ENCODE peak calls at places on chromosomes 2 and 18, in four cellular contexts. S is HepG2, I is foreskin keratinocyte, T is mesothelial cell of epicardium. N is an unnamed sample.

GRCh38 chr18:26190506-26190905 is 35.7 kb upstream of the TAF4B start:
- DNase-seq in S (no peak), I (no peak), T (no peak), N (no peak)

GRCh38 chr2:53874401-53874950 is 14.7 kb upstream of the GPR75 start:
- DNase-seq in S (no peak), I (no peak), T (no peak), N (no peak)

GRCh38 chr2:192194065-192194865 is 468 bp downstream of the TMEFF2 start:
- DNase-seq in S (no peak), I (no peak), T (peak; percentile 62), N (peak; percentile 70)

GRCh38 chr2:154240921-154241379 is 369.2 kb downstream of the GALNT13 start:
- DNase-seq in S (no peak), I (no peak), T (no peak), N (no peak)

GRCh38 chr2:26043862-26044736 is 10.2 kb downstream of the RAB10 start:
- DNase-seq in S (peak; percentile 54), I (no peak), T (no peak), N (no peak)

GRCh38 chr18:1018211-1018651 is 113.6 kb downstream of the ADCYAP1 start:
- DNase-seq in S (no peak), I (no peak), T (no peak), N (no peak)

GRCh38 chr18:9775172-9775571 is 67.1 kb downstream of the RAB31 start:
- DNase-seq in S (no peak), I (no peak), T (no peak), N (no peak)

GRCh38 chr2:220228310-220229006 is 601.0 kb downstream of the SLC4A3 start:
- DNase-seq in S (peak; percentile 27), I (peak; percentile 60), T (no peak), N (no peak)

GRCh38 chr2:100814453-100814852 is 5.5 kb upstream of the NPAS2 start:
- DNase-seq in S (peak; percentile 88), I (no peak), T (no peak), N (no peak)

GRCh38 chr2:219661197-219661954 is 33.9 kb downstream of the SLC4A3 start:
- DNase-seq in S (peak; percentile 24), I (peak; percentile 93), T (no peak), N (no peak)

GRCh38 chr2:165238295-165238694 is 919 bp upstream of the SCN2A start:
- DNase-seq in S (no peak), I (no peak), T (no peak), N (no peak)

GRCh38 chr2:201016859-201017258 is 53.4 kb upstream of the ORC2 start:
- DNase-seq in S (no peak), I (no peak), T (no peak), N (no peak)

GRCh38 chr18:31040982-31041345 is 1.6 kb downstream of the DSC3 start:
- DNase-seq in S (no peak), I (peak; percentile 42), T (peak; percentile 52), N (no peak)

GRCh38 chr2:21288299-21288698 is 164.5 kb downstream of the TDRD15 start:
- DNase-seq in S (no peak), I (no peak), T (no peak), N (no peak)

GRCh38 chr2:40164736-40165502 is 287.0 kb downstream of the SLC8A1 start:
- DNase-seq in S (no peak), I (no peak), T (no peak), N (no peak)

GRCh38 chr2:25362564-25363145 is 20.9 kb upstream of the DNMT3A start:
- DNase-seq in S (no peak), I (no peak), T (no peak), N (no peak)

DNA sequence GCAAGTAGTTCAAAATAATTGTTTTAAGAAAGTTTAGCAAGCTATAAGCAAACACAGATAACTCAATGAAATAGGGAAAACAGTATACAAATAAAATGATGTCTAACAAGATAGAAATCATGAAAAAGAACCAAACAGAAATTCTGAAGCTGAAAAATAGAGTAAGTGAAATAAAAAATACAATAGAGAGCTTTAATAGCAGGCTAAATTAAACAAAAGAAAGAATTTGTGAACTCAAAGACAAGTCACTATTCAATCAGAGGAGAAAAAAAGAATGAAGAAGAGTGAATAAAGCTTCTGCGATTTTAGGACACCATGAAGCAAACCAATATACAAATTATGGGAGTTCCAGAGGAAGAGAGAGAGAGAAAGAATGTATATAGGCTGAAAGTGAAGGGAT is 576.8 kb downstream of the STK39 start:
- DNase-seq in S (no peak), I (no peak), T (no peak), N (no peak)
- TF ChIP-seq CTCF in S (no peak), I (no peak), T (no peak), N (no peak)

GRCh38 chr2:81389203-81389602 is 1084.7 kb upstream of the LRRTM1 start:
- DNase-seq in S (no peak), I (no peak), T (no peak), N (no peak)
- TF ChIP-seq CTCF in S (no peak), I (peak; percentile 36), T (no peak), N (peak; percentile 55)

DNA sequence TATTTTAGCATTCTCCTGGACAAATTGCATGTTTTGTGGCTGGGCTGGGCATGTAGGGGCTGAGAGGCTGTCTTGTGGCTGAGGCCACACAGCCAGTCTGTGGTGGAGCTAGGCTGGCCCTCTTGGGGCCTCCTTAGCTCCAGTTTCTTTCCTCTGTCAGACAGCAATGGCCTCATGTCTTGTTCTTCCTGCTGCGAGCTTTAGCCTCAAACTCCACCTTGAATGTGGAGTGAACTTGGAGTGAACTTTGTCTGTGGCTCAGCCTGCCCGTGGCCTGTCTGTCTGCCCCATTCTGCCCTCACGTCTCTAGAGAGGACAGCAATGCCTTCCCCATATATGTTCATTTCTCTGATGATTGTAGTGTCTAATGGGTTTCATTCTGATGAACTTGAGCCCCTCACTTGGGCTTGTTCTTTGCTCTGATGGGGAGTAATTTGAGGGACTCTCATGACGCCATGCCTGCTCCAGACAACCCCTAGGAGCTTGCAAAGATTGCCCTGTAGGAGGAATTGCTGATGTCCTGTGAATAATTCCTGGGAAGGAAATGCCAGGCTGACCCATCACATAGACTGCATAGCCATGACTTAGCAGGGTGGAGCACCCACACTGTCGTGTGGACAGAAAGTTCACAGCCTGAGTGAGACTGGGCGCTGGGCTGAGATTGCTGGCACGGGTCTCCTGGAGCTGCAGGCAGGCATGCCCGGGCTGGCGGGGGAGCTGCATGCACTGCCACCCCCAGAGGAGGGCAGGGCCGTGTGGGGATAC is 42.6 kb downstream of the ASAP2 start:
- DNase-seq in S (no peak), I (peak; percentile 55), T (no peak), N (no peak)
- TF ChIP-seq CTCF in S (no peak), I (peak; percentile 18), T (no peak), N (no peak)

DNA sequence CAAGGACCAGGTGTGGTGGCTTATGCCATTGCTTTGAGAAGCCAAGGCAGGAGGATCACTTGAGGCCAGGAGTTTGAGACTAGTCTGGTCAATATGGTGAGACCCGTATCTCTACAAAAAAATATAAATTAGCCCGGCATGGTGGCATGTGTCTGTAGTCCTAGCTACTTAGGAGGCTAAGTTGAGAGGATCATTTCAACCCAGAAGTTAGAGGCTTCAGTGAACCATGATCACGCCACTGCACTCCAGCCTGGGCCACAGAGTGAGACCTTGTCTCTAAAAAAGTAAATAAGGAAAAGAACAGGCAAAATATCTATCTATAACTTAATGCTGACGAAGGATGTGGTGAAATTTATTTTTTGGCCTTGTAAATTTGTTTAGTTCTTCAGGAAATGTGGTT is 78.1 kb downstream of the UGGT1 start:
- DNase-seq in S (no peak), I (no peak), T (no peak), N (no peak)
- TF ChIP-seq CTCF in S (no peak), I (no peak), T (no peak), N (no peak)

DNA sequence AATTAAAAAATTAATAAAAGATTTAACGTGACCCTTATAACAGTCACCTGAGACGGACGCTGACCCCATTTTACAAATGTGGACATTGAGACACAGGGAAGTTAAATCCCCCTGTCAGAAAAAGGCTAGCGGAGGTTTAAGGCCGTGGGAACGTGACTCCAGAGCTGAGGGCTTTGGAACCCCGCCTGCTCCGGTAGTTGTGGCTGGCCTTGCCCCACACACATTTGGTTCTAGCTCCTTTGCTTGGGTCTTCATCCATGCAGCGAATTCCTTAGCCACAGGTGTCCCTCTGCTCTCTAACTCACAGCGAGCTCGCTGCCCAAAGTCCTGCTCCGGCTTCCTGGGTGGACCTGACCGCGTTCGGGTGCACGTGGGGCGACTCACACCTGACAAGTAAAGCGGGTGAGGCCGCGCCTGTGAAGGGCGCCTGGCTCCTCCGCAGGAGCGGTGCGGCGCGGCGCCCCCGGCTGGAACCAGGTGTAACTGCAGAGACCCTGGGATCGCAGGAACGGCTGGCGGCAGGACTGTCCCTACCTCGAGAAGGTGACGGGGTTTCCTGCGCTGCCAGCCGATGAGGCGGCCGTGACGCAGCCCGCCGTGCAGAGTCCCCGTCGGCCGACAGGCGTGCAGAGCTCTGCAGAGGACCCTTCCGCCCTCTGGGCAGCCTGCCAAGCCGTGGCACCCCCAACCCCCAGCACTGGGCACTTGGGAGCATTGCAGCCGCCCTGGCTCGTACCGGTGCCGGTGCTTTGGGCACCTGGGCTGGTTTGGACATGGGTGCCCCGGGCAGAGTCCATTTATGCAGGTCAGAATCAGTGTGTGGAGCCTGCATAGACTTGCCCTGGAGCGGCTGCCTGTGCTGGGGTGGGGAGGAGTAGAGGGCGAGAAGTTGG is 2.4 kb upstream of the PROC start:
- DNase-seq in S (no peak), I (peak; percentile 53), T (peak; percentile 76), N (no peak)
- TF ChIP-seq CTCF in S (peak; percentile 65), I (peak; percentile 85), T (peak; percentile 66), N (peak; percentile 78)

DNA sequence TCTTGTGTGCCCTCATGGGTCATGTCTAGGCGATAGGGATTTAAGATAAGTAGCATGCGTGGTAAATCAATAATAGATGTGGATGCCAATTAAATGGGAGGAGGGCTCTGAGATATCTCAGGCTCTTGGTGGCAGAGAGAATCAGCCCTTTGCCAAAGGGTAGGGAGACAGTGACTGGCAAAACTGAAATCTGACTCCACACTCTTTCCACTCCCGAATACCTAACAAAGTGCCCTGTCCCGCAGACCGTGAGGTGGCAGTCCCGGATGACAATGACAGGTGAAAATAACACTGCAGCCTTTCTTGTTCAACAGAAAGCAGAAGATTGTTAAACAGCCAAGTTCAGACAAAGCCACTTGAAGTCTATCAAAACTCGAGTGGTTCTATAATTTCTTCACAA is 47.0 kb downstream of the C2orf76 start:
- DNase-seq in S (no peak), I (no peak), T (no peak), N (no peak)
- TF ChIP-seq CTCF in S (no peak), I (no peak), T (no peak), N (no peak)

DNA sequence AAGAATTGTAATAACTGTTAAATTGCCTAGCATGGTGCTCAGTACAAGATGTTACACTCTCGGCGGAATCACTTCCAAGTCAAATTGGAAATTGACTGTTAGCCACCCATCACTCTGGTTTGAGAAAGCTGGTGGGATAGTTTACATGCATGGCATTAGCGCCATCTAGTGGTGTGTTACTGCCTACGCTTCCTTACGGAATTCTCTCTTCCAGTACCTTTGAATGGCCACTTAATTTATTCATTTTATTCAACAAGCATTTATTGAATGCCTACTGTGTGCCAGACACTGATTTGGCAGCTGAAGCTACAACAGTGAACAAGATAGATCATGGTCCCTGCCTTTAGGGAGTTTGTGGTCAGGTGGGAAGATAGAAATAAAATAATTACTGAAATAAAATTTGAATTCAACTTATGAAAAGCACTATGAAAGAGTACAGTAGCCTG is 171.2 kb downstream of the TMEM247 start:
- DNase-seq in S (peak; percentile 82), I (no peak), T (peak; percentile 63), N (no peak)
- TF ChIP-seq CTCF in S (peak; percentile 96), I (peak; percentile 98), T (peak; percentile 96), N (peak; percentile 98)

DNA sequence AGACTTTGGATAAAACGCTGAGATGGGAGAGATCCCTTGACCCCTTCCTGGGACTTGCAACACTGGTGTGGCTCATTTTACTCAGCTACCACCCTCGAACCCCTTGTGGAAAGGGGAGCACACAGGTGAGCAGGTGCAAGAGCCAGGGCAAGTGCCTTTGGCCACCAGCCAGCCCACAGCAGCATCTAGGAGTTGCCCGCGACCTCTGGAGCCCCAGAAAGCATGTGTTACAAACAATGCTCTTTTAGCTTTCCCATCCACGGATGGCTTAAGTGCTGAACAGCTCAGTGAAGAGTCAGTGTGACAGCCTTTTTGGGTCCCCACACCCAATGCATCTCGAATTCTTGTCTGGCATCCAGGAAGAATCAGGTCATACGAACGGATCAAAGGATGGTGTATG is 197.8 kb downstream of the MEMO1 start:
- DNase-seq in S (no peak), I (no peak), T (no peak), N (no peak)
- TF ChIP-seq CTCF in S (no peak), I (no peak), T (no peak), N (no peak)

N was measured in type B pancreatic cell.